ENCODE peak calls at places on chromosome 18, in eight cellular contexts. F is GM12865, O is lower leg skin, I is fibroblast of the aortic adventitia, B is SK-N-DZ, H is nucleus accumbens, Q is fibroblast of lung, D is aorta. X is an unnamed sample.

GRCh38 chr18:55856679-55857078 is 268.7 kb upstream of the TCF4 start:
- DNase-seq in H (no peak), Q (no peak), B (no peak), O (no peak), D (no peak), I (no peak), F (no peak), X (no peak)

GRCh38 chr18:55266981-55267380 is 307.7 kb upstream of the CCDC68 start:
- DNase-seq in F (no peak), B (no peak), Q (no peak), D (no peak), I (no peak), H (no peak), O (no peak), X (no peak)

GRCh38 chr18:40925071-40925541 is 1029.9 kb upstream of the PIK3C3 start:
- DNase-seq in O (no peak), B (peak; percentile 85), H (no peak), D (no peak), Q (no peak), F (no peak), I (peak; percentile 10), X (no peak)

GRCh38 chr18:9741821-9742541 is 33.9 kb downstream of the RAB31 start:
- DNase-seq in F (no peak), D (peak; percentile 87), Q (no peak), H (no peak), O (no peak), I (no peak), B (no peak), X (no peak)

GRCh38 chr18:37471619-37472018 is 94.0 kb downstream of the CELF4 start:
- DNase-seq in H (no peak), B (peak; percentile 69), F (no peak), Q (no peak), O (no peak), D (no peak), I (no peak), X (no peak)

GRCh38 chr18:31325051-31325450 is 7.1 kb downstream of the DSG1 start:
- DNase-seq in D (no peak), O (no peak), Q (peak; percentile 75), F (no peak), I (peak; percentile 79), B (no peak), H (no peak), X (no peak)

GRCh38 chr18:47996091-47996541 is 65.7 kb upstream of the SMAD2 start:
- DNase-seq in H (no peak), D (no peak), I (no peak), F (no peak), B (no peak), Q (no peak), O (no peak), X (no peak)

GRCh38 chr18:35141567-35142269 is 99.1 kb upstream of the ZNF397 start:
- DNase-seq in I (no peak), O (no peak), Q (no peak), D (no peak), H (no peak), B (no peak), F (peak; percentile 18), X (no peak)

GRCh38 chr18:56107821-56108485 is 520.0 kb upstream of the TCF4 start:
- DNase-seq in O (no peak), I (no peak), D (no peak), F (no peak), Q (no peak), H (no peak), B (no peak), X (no peak)

GRCh38 chr18:31821452-31822171 is 60.9 kb upstream of the SLC25A52 start:
- DNase-seq in I (no peak), Q (no peak), F (no peak), B (no peak), H (no peak), O (no peak), D (no peak), X (no peak)

GRCh38 chr18:76476665-76477561 is 18.1 kb downstream of the ZNF516 start:
- DNase-seq in D (no peak), O (no peak), H (no peak), Q (peak; percentile 96), I (peak; percentile 97), F (peak; percentile 75), B (no peak), X (no peak)

GRCh38 chr18:37538526-37539205 is 26.9 kb downstream of the CELF4 start:
- DNase-seq in B (no peak), F (no peak), Q (no peak), I (no peak), H (peak; percentile 29), D (peak; percentile 39), O (no peak), X (no peak)

GRCh38 chr18:62979172-62979571 is 263.8 kb downstream of the PHLPP1 start:
- DNase-seq in O (peak; percentile 87), D (no peak), I (peak; percentile 42), B (no peak), H (peak; percentile 78), Q (peak; percentile 94), F (no peak), X (peak; percentile 93)

GRCh38 chr18:74524097-74524496 is 10.2 kb upstream of the CNDP1 start:
- DNase-seq in O (peak; percentile 52), F (no peak), Q (peak; percentile 54), H (no peak), I (no peak), B (no peak), D (no peak), X (peak; percentile 45)

GRCh38 chr18:78240091-78240490 is 739.5 kb upstream of the SALL3 start:
- DNase-seq in F (no peak), Q (no peak), D (no peak), B (no peak), I (no peak), O (no peak), H (no peak), X (no peak)

GRCh38 chr18:69400976-69401474 is 337 bp downstream of the DOK6 start:
- DNase-seq in F (no peak), O (no peak), D (peak; percentile 79), I (peak; percentile 21), B (peak; percentile 45), Q (peak; percentile 51), H (no peak), X (no peak)

GRCh38 chr18:79965119-79965902 is 868 bp downstream of the HSBP1L1 start:
- DNase-seq in D (no peak), I (peak; percentile 62), O (no peak), Q (peak; percentile 76), F (peak; percentile 57), H (no peak), B (peak; percentile 63), X (no peak)

GRCh38 chr18:67483237-67483636 is 33.3 kb downstream of the DSEL start:
- DNase-seq in Q (no peak), D (no peak), B (no peak), O (no peak), I (no peak), F (no peak), H (no peak), X (peak; percentile 58)

GRCh38 chr18:3966985-3967856 is 487.9 kb downstream of the DLGAP1 start:
- DNase-seq in O (no peak), B (no peak), Q (no peak), H (no peak), D (peak; percentile 81), F (no peak), I (peak; percentile 57), X (no peak)

X was measured in globus pallidus.